ENCODE peak calls at places on chromosomes 4 and X, in four cellular contexts. L is skeletal muscle cell; C is stimulated activated CD4-positive, alpha-beta T cell treated with anti-CD3 and anti-CD28 coated beads, Interleukin-4, amount 100 ng/mL, for 4 hours; T is activated CD8-positive, alpha-beta memory T cell treated with anti-CD3 and anti-CD28 coated beads for 1 hour. D is an unnamed sample.

GRCh38 chr4:38509551-38509950 is 154.4 kb upstream of the KLF3 start:
- DNase-seq in L (no peak), C (no peak), T (no peak), D (no peak)

GRCh38 chr4:145909331-145909730 is 29.3 kb downstream of the ZNF827 start:
- DNase-seq in L (no peak), T (no peak), C (no peak), D (no peak)

GRCh38 chr4:55973650-55974049 is 24.9 kb downstream of the CEP135 start:
- DNase-seq in C (no peak), L (no peak), T (no peak), D (no peak)

GRCh38 chr4:35465096-35465495 is 779.2 kb downstream of the ARAP2 start:
- DNase-seq in C (no peak), T (no peak), L (no peak), D (no peak)

GRCh38 chrX:130081421-130082045 is 28.8 kb downstream of the ELF4 start:
- DNase-seq in T (no peak), C (no peak), L (no peak), D (no peak)

GRCh38 chr4:134533068-134533467 is 331.5 kb upstream of the PABPC4L start:
- DNase-seq in L (no peak), T (no peak), C (no peak), D (no peak)

GRCh38 chrX:7316280-7316679 is 168.3 kb upstream of the PUDP start:
- DNase-seq in L (no peak), C (no peak), T (no peak), D (no peak)

GRCh38 chr4:80610199-80610598 is 274.7 kb downstream of the CFAP299 start:
- DNase-seq in L (no peak), T (no peak), C (no peak), D (no peak)

GRCh38 chr4:16516796-16517413 is 290.6 kb upstream of the TAPT1 start:
- DNase-seq in T (no peak), C (no peak), L (peak; percentile 56), D (peak; percentile 8)

GRCh38 chr4:35772291-35772690 is 472.0 kb downstream of the ARAP2 start:
- DNase-seq in L (no peak), C (no peak), T (no peak), D (no peak)

GRCh38 chr4:154361450-154361849 is 130.1 kb downstream of the DCHS2 start:
- DNase-seq in L (no peak), T (no peak), C (no peak), D (no peak)

GRCh38 chrX:151723156-151723760 is 7.4 kb downstream of the FATE1 start:
- DNase-seq in T (no peak), C (no peak), L (no peak), D (no peak)

GRCh38 chrX:14616301-14616700 is 87.0 kb downstream of the GLRA2 start:
- DNase-seq in T (no peak), L (no peak), C (no peak), D (no peak)

GRCh38 chr4:56648245-56649151 is 32.6 kb downstream of the HOPX start:
- DNase-seq in T (no peak), C (no peak), L (no peak), D (no peak)

GRCh38 chr4:38174811-38175210 is 214.6 kb downstream of the PTTG2 start:
- DNase-seq in L (no peak), T (no peak), C (no peak), D (no peak)

GRCh38 chrX:45187731-45188130 is 12.9 kb downstream of the DIPK2B start:
- DNase-seq in C (no peak), T (no peak), L (no peak), D (peak; percentile 20)

GRCh38 chrX:63350551-63350950 is 581 bp downstream of the SPIN4 start:
- DNase-seq in C (no peak), T (no peak), L (no peak), D (peak; percentile 51)

GRCh38 chr4:100841911-100842310 is 324.1 kb upstream of the EMCN start:
- DNase-seq in T (no peak), L (no peak), C (no peak), D (no peak)

GRCh38 chrX:40950546-40950945 is 134.7 kb upstream of the USP9X start:
- DNase-seq in C (no peak), T (no peak), L (no peak), D (no peak)

GRCh38 chr4:2829933-2830451 is 13.7 kb upstream of the ADD1 start:
- DNase-seq in C (no peak), L (no peak), T (no peak), D (no peak)

GRCh38 chrX:120251471-120252011 is 929 bp downstream of the ZBTB33 start:
- DNase-seq in L (no peak), T (no peak), C (peak; percentile 2), D (peak; percentile 14)

GRCh38 chr4:116668190-116668589 is 417.2 kb downstream of the TRAM1L1 start:
- DNase-seq in L (no peak), T (no peak), C (no peak), D (no peak)

GRCh38 chr4:165301833-165302232 is 25.6 kb upstream of the MSMO1 start:
- DNase-seq in C (no peak), T (no peak), L (no peak), D (no peak)

GRCh38 chr4:87865960-87866598 is 33.3 kb downstream of the MEPE start:
- DNase-seq in C (no peak), L (peak; percentile 49), T (no peak), D (no peak)

GRCh38 chrX:131816551-131817136 is 206.5 kb upstream of the STK26 start:
- DNase-seq in T (peak; percentile 77), C (peak; percentile 43), L (no peak), D (no peak)

GRCh38 chr4:26959654-26960047 is 99.0 kb downstream of the STIM2 start:
- DNase-seq in C (no peak), L (no peak), T (no peak), D (no peak)

GRCh38 chr4:3407930-3408792 is 33.6 kb upstream of the HGFAC start:
- DNase-seq in T (no peak), L (no peak), C (no peak), D (no peak)

GRCh38 chr4:73869130-73870055 is at the start of gene CXCL1:
- DNase-seq in C (no peak), L (no peak), T (no peak), D (no peak)

GRCh38 chr4:150581611-150582010 is 340 bp upstream of the MAB21L2 start:
- DNase-seq in T (no peak), C (no peak), L (peak; percentile 76), D (no peak)

GRCh38 chr4:102623622-102624021 is 122.5 kb downstream of the NFKB1 start:
- DNase-seq in L (no peak), T (no peak), C (no peak), D (peak; percentile 59)

GRCh38 chrX:34891391-34891790 is 51.2 kb upstream of the FAM47B start:
- DNase-seq in C (no peak), T (no peak), L (no peak), D (no peak)

D was measured in NCI-H1092.